ENCODE peak calls at places on chromosomes 16 and 17, in four cellular contexts. One of them, this sample, is unnamed.

GRCh38 chr16:50311134-50311528 is 44.8 kb downstream of the ADCY7 start:
- DNase-seq in HCT116: no peak
- DNase-seq in K562: no peak
- DNase-seq in HepG2: no peak
- DNase-seq in this sample: no peak

GRCh38 chr17:75077072-75077489 is 10.7 kb upstream of the SLC16A5 start:
- DNase-seq in HCT116: no peak
- DNase-seq in K562: no peak
- DNase-seq in HepG2: peak; percentile 76
- DNase-seq in this sample: no peak

GRCh38 chr16:75113046-75113491 is 3.5 kb downstream of the LDHD start:
- DNase-seq in HCT116: no peak
- DNase-seq in K562: no peak
- DNase-seq in HepG2: no peak
- DNase-seq in this sample: no peak

GRCh38 chr16:11359370-11359769 is 14.1 kb downstream of the RMI2 start:
- DNase-seq in HCT116: peak; percentile 12
- DNase-seq in K562: no peak
- DNase-seq in HepG2: no peak
- DNase-seq in this sample: no peak

GRCh38 chr17:78993241-78993956 is 13.7 kb upstream of the LGALS3BP start:
- DNase-seq in HCT116: no peak
- DNase-seq in K562: peak; percentile 69
- DNase-seq in HepG2: peak; percentile 48
- DNase-seq in this sample: no peak

GRCh38 chr17:75338335-75338734 is 49.1 kb upstream of the SLC25A19 start:
- DNase-seq in HCT116: no peak
- DNase-seq in K562: no peak
- DNase-seq in HepG2: no peak
- DNase-seq in this sample: no peak

GRCh38 chr17:79549111-79549915 is 61.5 kb downstream of the RBFOX3 start:
- DNase-seq in HCT116: no peak
- DNase-seq in K562: no peak
- DNase-seq in HepG2: no peak
- DNase-seq in this sample: no peak

GRCh38 chr17:27293359-27293897 is 486 bp upstream of the WSB1 start:
- DNase-seq in HCT116: no peak
- DNase-seq in K562: peak; percentile 28
- DNase-seq in HepG2: no peak
- DNase-seq in this sample: no peak

GRCh38 chr17:18182978-18183333 is 672 bp upstream of the ALKBH5 start:
- DNase-seq in HCT116: no peak
- DNase-seq in K562: peak; percentile 64
- DNase-seq in HepG2: no peak
- DNase-seq in this sample: no peak

GRCh38 chr16:89031715-89032659 is 55.0 kb upstream of the CBFA2T3 start:
- DNase-seq in HCT116: no peak
- DNase-seq in K562: no peak
- DNase-seq in HepG2: no peak
- DNase-seq in this sample: no peak

GRCh38 chr16:17107450-17107849 is 363.3 kb downstream of the XYLT1 start:
- DNase-seq in HCT116: no peak
- DNase-seq in K562: no peak
- DNase-seq in HepG2: no peak
- DNase-seq in this sample: no peak

GRCh38 chr17:49677933-49678847 is at the start of gene SPOP:
- DNase-seq in HCT116: peak; percentile 100
- DNase-seq in K562: peak; percentile 99
- DNase-seq in HepG2: peak; percentile 98
- DNase-seq in this sample: peak; percentile 92
- TF ChIP-seq TCF7L2 in HCT116: peak; percentile 79
- TF ChIP-seq TCF7L2 in K562: no peak
- TF ChIP-seq TCF7L2 in HepG2: no peak
- TF ChIP-seq TCF7L2 in this sample: no peak

GRCh38 chr17:44770526-44770925 is 11.7 kb downstream of the ADAM11 start:
- DNase-seq in HCT116: no peak
- DNase-seq in K562: no peak
- DNase-seq in HepG2: no peak
- DNase-seq in this sample: no peak
- TF ChIP-seq TCF7L2 in HCT116: no peak
- TF ChIP-seq TCF7L2 in K562: no peak
- TF ChIP-seq TCF7L2 in HepG2: no peak
- TF ChIP-seq TCF7L2 in this sample: no peak

DNA sequence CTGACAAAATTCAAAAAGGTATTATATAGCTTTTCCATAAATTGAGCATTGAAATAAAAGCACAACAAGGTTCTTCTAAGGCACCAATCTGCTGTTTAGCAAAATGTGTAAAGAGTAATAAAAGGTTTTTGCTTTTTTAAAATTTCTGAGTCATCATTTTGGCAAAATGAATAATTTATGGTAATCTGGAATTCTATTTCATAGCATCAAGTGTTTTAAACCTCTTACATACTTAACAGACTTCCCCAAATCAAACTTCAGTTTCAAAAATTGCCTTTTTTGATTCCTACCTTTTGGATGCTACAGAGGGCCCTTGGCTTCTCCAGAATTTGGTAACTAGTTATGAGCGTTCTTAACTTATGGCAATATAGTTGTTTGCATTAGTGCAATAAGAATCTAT is 154.0 kb upstream of the ELAC2 start:
- DNase-seq in HCT116: no peak
- DNase-seq in K562: no peak
- DNase-seq in HepG2: no peak
- DNase-seq in this sample: no peak
- TF ChIP-seq TCF7L2 in HCT116: no peak
- TF ChIP-seq TCF7L2 in K562: no peak
- TF ChIP-seq TCF7L2 in HepG2: no peak
- TF ChIP-seq TCF7L2 in this sample: no peak

GRCh38 chr16:35692824-35693223 is 2233.4 kb downstream of the TP53TG3F start:
- DNase-seq in HCT116: no peak
- DNase-seq in K562: no peak
- DNase-seq in HepG2: no peak
- DNase-seq in this sample: no peak
- TF ChIP-seq TCF7L2 in HCT116: no peak
- TF ChIP-seq TCF7L2 in K562: no peak
- TF ChIP-seq TCF7L2 in HepG2: no peak
- TF ChIP-seq TCF7L2 in this sample: no peak

GRCh38 chr17:83071365-83071764 is 8.0 kb upstream of the METRNL start:
- DNase-seq in HCT116: no peak
- DNase-seq in K562: no peak
- DNase-seq in HepG2: no peak
- DNase-seq in this sample: no peak

GRCh38 chr17:83070800-83071341 is 8.5 kb upstream of the METRNL start:
- DNase-seq in HCT116: no peak
- DNase-seq in K562: no peak
- DNase-seq in HepG2: no peak
- DNase-seq in this sample: no peak

GRCh38 chr17:83072600-83073358 is 6.6 kb upstream of the METRNL start:
- DNase-seq in HCT116: no peak
- DNase-seq in K562: peak; percentile 57
- DNase-seq in HepG2: no peak
- DNase-seq in this sample: no peak

GRCh38 chr17:83073389-83074063 is 5.9 kb upstream of the METRNL start:
- DNase-seq in HCT116: peak; percentile 54
- DNase-seq in K562: peak; percentile 92
- DNase-seq in HepG2: no peak
- DNase-seq in this sample: no peak

DNA sequence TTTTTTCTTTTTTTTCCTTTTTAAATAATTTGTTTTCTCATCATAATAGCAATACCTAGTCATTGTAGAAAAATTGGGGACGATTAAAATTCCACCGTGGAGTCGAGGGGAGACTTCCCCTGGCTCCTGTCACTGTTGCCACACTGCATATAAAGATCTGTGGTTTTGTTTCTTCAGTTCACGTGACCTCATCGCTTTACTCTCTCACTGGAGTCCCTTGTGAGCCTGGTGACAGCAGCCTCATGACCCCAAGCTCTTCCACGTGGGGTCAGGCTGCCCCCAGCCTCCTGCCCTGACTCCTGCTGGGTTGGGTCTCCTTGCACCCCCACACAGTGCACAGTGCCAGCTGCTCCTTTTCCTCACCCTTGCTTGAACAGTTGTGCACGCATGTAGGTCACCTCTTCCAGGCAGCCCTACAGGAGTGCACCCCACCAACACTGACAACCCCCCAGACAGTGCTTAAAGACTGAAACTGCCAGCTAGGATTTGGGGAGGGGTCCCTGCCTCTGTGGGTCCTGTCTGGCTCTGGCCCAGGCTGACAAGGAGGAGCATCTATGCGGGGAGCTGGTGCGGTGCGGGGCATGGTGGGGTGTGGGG is 7.3 kb upstream of the METRNL start:
- DNase-seq in HCT116: no peak
- DNase-seq in K562: no peak
- DNase-seq in HepG2: no peak
- DNase-seq in this sample: no peak
- TF ChIP-seq TCF7L2 in HCT116: no peak
- TF ChIP-seq TCF7L2 in K562: no peak
- TF ChIP-seq TCF7L2 in HepG2: no peak
- TF ChIP-seq TCF7L2 in this sample: no peak